ENCODE peak calls at places on chromosomes 2 and 18, in nine cellular contexts. U is Right ventricle myocardium superior; D is activated naive CD8-positive, alpha-beta T cell treated with anti-CD3 and anti-CD28 coated beads, Interleukin-2, amount 50 U/mL, for 24 hours; M is EH; S is NCI-H2081 treated with DMSO at 0.1 percent for 48 hours; N is fibroblast of the conjunctiva; X is PC-3; W is stimulated activated CD8-positive, alpha-beta memory T cell treated with anti-CD3 and anti-CD28 coated beads, Interleukin-15, amount 100 ng/mL, for 24 hours; T is pons. P is an unnamed sample.

GRCh38 chr18:66872277-66872676 is 268.4 kb upstream of the CDH19 start:
- DNase-seq in M (no peak), N (no peak), T (peak; percentile 28), W (no peak), X (peak; percentile 40), D (no peak), U (no peak), S (peak; percentile 7), P (no peak)

GRCh38 chr2:241636182-241636982 is 576 bp downstream of the THAP4 start:
- DNase-seq in S (no peak), X (peak; percentile 41), D (peak; percentile 53), T (no peak), W (no peak), U (peak; percentile 68), N (no peak), M (peak; percentile 44), P (no peak)

GRCh38 chr2:151945186-151945585 is 117.0 kb upstream of the ARL5A start:
- DNase-seq in S (no peak), T (no peak), W (no peak), D (no peak), M (no peak), N (no peak), U (no peak), X (no peak), P (no peak)

GRCh38 chr2:217956895-217957457 is 45.8 kb downstream of the TNS1 start:
- DNase-seq in T (no peak), D (no peak), U (no peak), X (no peak), S (no peak), M (peak; percentile 40), W (no peak), N (no peak), P (no peak)

GRCh38 chr2:222813177-222813843 is 47.5 kb upstream of the ACSL3 start:
- DNase-seq in D (peak; percentile 14), T (no peak), S (no peak), X (peak; percentile 76), U (no peak), W (no peak), M (no peak), N (no peak), P (no peak)

GRCh38 chr18:34694611-34695165 is 15.4 kb upstream of the DTNA start:
- DNase-seq in D (no peak), S (no peak), W (no peak), X (no peak), T (no peak), U (no peak), N (no peak), M (no peak), P (no peak)

GRCh38 chr2:182594286-182594685 is 121.8 kb upstream of the DNAJC10 start:
- DNase-seq in X (peak; percentile 31), M (peak; percentile 72), T (no peak), W (no peak), D (no peak), N (no peak), U (no peak), S (no peak), P (no peak)

GRCh38 chr2:111676423-111676822 is 207.6 kb downstream of the ANAPC1 start:
- DNase-seq in N (no peak), S (no peak), M (peak; percentile 38), T (no peak), X (no peak), D (no peak), W (no peak), U (no peak), P (no peak)

GRCh38 chr2:1739961-1740713 is 4.2 kb downstream of the PXDN start:
- DNase-seq in N (no peak), W (no peak), M (peak; percentile 37), S (no peak), X (no peak), D (no peak), U (no peak), T (no peak), P (no peak)

GRCh38 chr18:78773819-78774218 is 205.8 kb upstream of the SALL3 start:
- DNase-seq in S (no peak), W (no peak), N (no peak), U (no peak), D (no peak), M (no peak), T (no peak), X (no peak), P (no peak)

GRCh38 chr2:73172963-73173362 is 29.4 kb upstream of the NOTO start:
- DNase-seq in U (no peak), M (no peak), D (peak; percentile 38), T (no peak), W (no peak), S (no peak), N (no peak), X (no peak), P (no peak)

GRCh38 chr2:216292475-216292874 is 79.8 kb downstream of the MARCHF4 start:
- DNase-seq in M (no peak), U (no peak), D (no peak), N (no peak), X (no peak), S (no peak), T (no peak), W (no peak), P (no peak)

GRCh38 chr18:13578400-13578799 is 148.0 kb downstream of the FAM210A start:
- DNase-seq in D (no peak), N (no peak), X (no peak), S (no peak), U (no peak), W (no peak), T (no peak), M (no peak), P (no peak)

GRCh38 chr2:179825494-179825893 is 35.9 kb downstream of the ZNF385B start:
- DNase-seq in X (no peak), S (no peak), N (no peak), W (no peak), M (peak; percentile 6), T (no peak), U (no peak), D (no peak), P (no peak)